ENCODE peak calls at places on chromosome 12, in five cellular contexts. Q is esophagus squamous epithelium, K is GM12878, C is A549, Y is sigmoid colon. O is an unnamed sample.
A peak's percentile ranks its signal among the peaks of the same experiment; 100 is the strongest.

GRCh38 chr12:6916426-6917200 is 2.2 kb downstream of the ENO2 start:
- DNase-seq in C (no peak), Y (peak; percentile 66), Q (no peak), K (no peak), O (no peak)

GRCh38 chr12:98154850-98155249 is 360.5 kb upstream of the TMPO start:
- DNase-seq in Y (no peak), K (no peak), Q (no peak), C (peak; percentile 23), O (no peak)

GRCh38 chr12:117277875-117278274 is 83.6 kb downstream of the NOS1 start:
- DNase-seq in C (no peak), K (no peak), Q (no peak), Y (no peak), O (no peak)

GRCh38 chr12:55188974-55189556 is 31.8 kb upstream of the OR10A7 start:
- DNase-seq in K (peak; percentile 53), Q (no peak), Y (no peak), C (peak; percentile 87), O (no peak)

GRCh38 chr12:52087961-52088820 is 8.7 kb downstream of the SMIM41 start:
- DNase-seq in Q (no peak), Y (no peak), K (no peak), C (no peak), O (peak; percentile 65)

GRCh38 chr12:58419905-58420304 is 478.5 kb downstream of the ATP23 start:
- DNase-seq in C (no peak), Y (no peak), K (no peak), Q (no peak), O (no peak)

GRCh38 chr12:67459173-67459572 is 189.4 kb upstream of the DYRK2 start:
- DNase-seq in Q (no peak), Y (no peak), C (no peak), K (no peak), O (no peak)

GRCh38 chr12:119008691-119009221 is 27.4 kb downstream of the SRRM4 start:
- DNase-seq in K (no peak), Q (no peak), C (no peak), Y (no peak), O (no peak)

GRCh38 chr12:6465467-6466183 is 4.9 kb downstream of the VAMP1 start:
- DNase-seq in Y (no peak), K (no peak), Q (no peak), C (peak; percentile 84), O (peak; percentile 81)

GRCh38 chr12:78392918-78393317 is 471.7 kb upstream of the SYT1 start:
- DNase-seq in K (no peak), Q (no peak), C (peak; percentile 32), Y (no peak), O (no peak)

GRCh38 chr12:131687346-131688125 is 23.4 kb upstream of the SFSWAP start:
- DNase-seq in C (no peak), Y (no peak), K (no peak), Q (no peak), O (no peak)

GRCh38 chr12:4117386-4118016 is 156.1 kb upstream of the CCND2 start:
- DNase-seq in K (no peak), Q (no peak), Y (peak; percentile 53), C (no peak), O (no peak)

GRCh38 chr12:70733385-70733784 is 96.2 kb upstream of the PTPRB start:
- DNase-seq in Q (no peak), Y (no peak), C (peak; percentile 73), K (peak; percentile 5), O (no peak)

GRCh38 chr12:121570467-121571283 is 10.1 kb downstream of the KDM2B start:
- DNase-seq in C (no peak), Y (no peak), Q (no peak), K (no peak), O (no peak)

GRCh38 chr12:94983321-94983720 is 20.2 kb downstream of the NDUFA12 start:
- DNase-seq in K (no peak), Q (no peak), C (no peak), Y (no peak), O (no peak)
- TF ChIP-seq POLR2A in K (no peak), Q (no peak), C (no peak), Y (no peak), O (no peak)

GRCh38 chr12:123714302-123714627 is 2.1 kb downstream of the ATP6V0A2 start:
- DNase-seq in Q (no peak), K (no peak), Y (no peak), C (no peak), O (no peak)
- TF ChIP-seq POLR2A in Q (no peak), K (no peak), Y (no peak), C (no peak), O (no peak)

DNA sequence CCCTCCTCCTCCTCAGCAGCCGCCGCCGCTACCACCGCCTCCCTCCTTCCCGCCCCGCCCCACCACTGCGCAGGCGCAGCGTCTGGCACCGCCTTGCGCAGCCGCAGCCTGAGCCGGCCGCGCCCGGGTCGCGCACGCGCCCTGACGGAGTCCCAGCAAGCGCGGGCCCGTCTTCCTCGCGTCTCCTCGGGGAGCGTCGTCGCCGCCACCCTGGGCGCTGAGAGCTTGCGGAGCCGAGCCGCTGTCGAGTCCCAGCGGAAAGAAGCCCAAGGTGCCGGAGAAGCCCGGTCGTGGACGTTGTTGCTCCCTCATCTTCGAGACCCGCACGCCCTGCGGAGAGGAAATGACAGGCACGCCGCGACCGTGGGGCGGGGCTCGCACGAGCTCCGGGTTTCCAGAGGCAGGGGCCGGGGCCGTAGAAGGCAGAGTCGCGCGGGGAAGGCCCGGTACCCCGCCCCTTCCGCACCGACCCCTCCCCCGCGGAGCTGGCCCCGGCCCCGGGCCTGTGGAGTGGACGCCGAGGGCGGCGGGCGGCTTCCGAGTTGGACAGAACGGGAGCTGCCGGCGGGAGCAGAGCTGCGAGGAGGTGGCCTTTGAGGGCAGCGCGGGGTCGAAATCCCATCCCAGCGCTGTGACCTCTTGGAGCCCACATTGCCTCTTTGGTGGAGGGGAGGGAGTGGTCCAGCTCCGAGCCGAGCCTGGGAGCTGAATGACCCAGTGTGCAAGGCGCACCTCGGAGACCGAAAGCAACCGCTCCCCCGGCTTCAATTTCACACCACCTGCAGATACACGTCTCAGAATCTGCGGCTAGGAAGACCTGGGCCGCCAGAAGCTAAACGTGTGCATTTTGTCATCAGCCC is 469 bp upstream of the RAB35 start:
- DNase-seq in K (no peak), Y (peak; percentile 97), Q (peak; percentile 73), C (peak; percentile 96), O (peak; percentile 97)
- TF ChIP-seq POLR2A in K (peak; percentile 90), Y (peak; percentile 40), Q (peak; percentile 95), C (peak; percentile 90), O (peak; percentile 83)

GRCh38 chr12:50221228-50222008 is 54.2 kb upstream of the CERS5 start:
- DNase-seq in K (peak; percentile 53), Q (no peak), Y (no peak), C (peak; percentile 31), O (no peak)
- TF ChIP-seq POLR2A in K (no peak), Q (no peak), Y (peak; percentile 34), C (no peak), O (no peak)

GRCh38 chr12:38903596-38903995 is 1.8 kb downstream of the CPNE8 start:
- DNase-seq in Q (no peak), Y (no peak), K (no peak), C (no peak), O (no peak)

GRCh38 chr12:38907171-38907923 is 2.0 kb upstream of the CPNE8 start:
- DNase-seq in C (no peak), Y (no peak), K (no peak), Q (no peak), O (no peak)

GRCh38 chr12:38905480-38906351 is at the start of gene CPNE8:
- DNase-seq in Y (peak; percentile 95), C (peak; percentile 87), Q (peak; percentile 30), K (peak; percentile 48), O (peak; percentile 76)

GRCh38 chr12:38904932-38905479 is 385 bp downstream of the CPNE8 start:
- DNase-seq in K (peak; percentile 65), C (peak; percentile 94), Y (peak; percentile 95), Q (peak; percentile 48), O (peak; percentile 56)

GRCh38 chr12:38906482-38907170 is 1.2 kb upstream of the CPNE8 start:
- DNase-seq in C (peak; percentile 88), K (peak; percentile 56), Q (peak; percentile 9), Y (peak; percentile 93), O (peak; percentile 86)
- TF ChIP-seq POLR2A in C (peak; percentile 28), K (peak; percentile 78), Q (no peak), Y (no peak), O (no peak)

GRCh38 chr12:132761911-132762583 is 415 bp upstream of the ANKLE2 start:
- DNase-seq in C (peak; percentile 93), Y (peak; percentile 91), K (no peak), Q (no peak), O (peak; percentile 82)
- TF ChIP-seq POLR2A in C (peak; percentile 97), Y (peak; percentile 36), K (peak; percentile 96), Q (no peak), O (peak; percentile 64)

DNA sequence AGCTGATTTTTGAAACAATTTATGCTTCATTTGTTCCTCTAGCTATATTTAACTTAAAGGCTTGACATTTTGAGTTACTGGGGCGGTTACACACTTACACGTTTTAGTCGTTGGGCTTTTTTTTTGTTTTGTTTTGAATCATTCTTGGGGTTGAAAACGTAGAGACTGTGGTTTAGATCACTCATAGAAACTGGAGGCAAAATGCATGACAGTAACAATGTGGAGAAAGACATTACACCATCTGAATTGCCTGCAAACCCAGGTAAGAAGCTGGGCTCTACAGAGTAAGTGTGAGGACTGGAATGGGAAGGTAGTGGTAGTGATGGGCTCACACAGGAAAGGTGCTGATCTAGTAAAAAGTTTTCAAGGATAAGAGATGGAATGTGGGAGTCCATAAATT is at the start of gene CLEC2D:
- DNase-seq in Q (no peak), K (peak; percentile 95), Y (no peak), C (no peak), O (no peak)
- TF ChIP-seq POLR2A in Q (no peak), K (peak; percentile 82), Y (no peak), C (no peak), O (peak; percentile 34)

GRCh38 chr12:31324116-31324844 is 1.7 kb downstream of the SINHCAF start:
- DNase-seq in Y (peak; percentile 86), Q (peak; percentile 45), C (peak; percentile 85), K (no peak), O (peak; percentile 89)

GRCh38 chr12:31325524-31325875 is 450 bp downstream of the SINHCAF start:
- DNase-seq in C (peak; percentile 19), Q (no peak), K (no peak), Y (no peak), O (peak; percentile 23)

GRCh38 chr12:31323466-31324115 is 2.4 kb downstream of the SINHCAF start:
- DNase-seq in Q (no peak), K (no peak), Y (peak; percentile 77), C (peak; percentile 41), O (peak; percentile 81)

GRCh38 chr12:31325877-31326631 is at the start of gene SINHCAF:
- DNase-seq in C (peak; percentile 99), Y (peak; percentile 100), K (peak; percentile 92), Q (peak; percentile 99), O (peak; percentile 100)

GRCh38 chr12:31324845-31325523 is 966 bp downstream of the SINHCAF start:
- DNase-seq in Y (peak; percentile 80), K (no peak), C (peak; percentile 59), Q (no peak), O (peak; percentile 77)
- TF ChIP-seq POLR2A in Y (no peak), K (peak; percentile 56), C (no peak), Q (no peak), O (no peak)

GRCh38 chr12:20369164-20370000 is 1.0 kb downstream of the PDE3A start:
- DNase-seq in C (peak; percentile 75), K (no peak), Q (no peak), Y (peak; percentile 94), O (peak; percentile 82)
- TF ChIP-seq POLR2A in C (peak; percentile 50), K (no peak), Q (no peak), Y (peak; percentile 60), O (peak; percentile 70)